ENCODE peak calls at places on chromosome 9, in six cellular contexts. One of them, this sample, is unnamed.

GRCh38 chr9:79220666-79221065 is 351.1 kb upstream of the TLE4 start:
- DNase-seq in gastrocnemius medialis: no peak
- DNase-seq in activated CD8-positive, alpha-beta T cell treated with anti-CD3 and anti-CD28 coated beads for 36 hours: no peak
- DNase-seq in cardiac fibroblast: no peak
- DNase-seq in fibroblast of lung: peak
- DNase-seq in right atrium auricular region: no peak
- DNase-seq in this sample: no peak

GRCh38 chr9:20608582-20608981 is 13.7 kb downstream of the MLLT3 start:
- DNase-seq in cardiac fibroblast: no peak
- DNase-seq in activated CD8-positive, alpha-beta T cell treated with anti-CD3 and anti-CD28 coated beads for 36 hours: no peak
- DNase-seq in fibroblast of lung: no peak
- DNase-seq in gastrocnemius medialis: no peak
- DNase-seq in right atrium auricular region: no peak
- DNase-seq in this sample: no peak

GRCh38 chr9:121851641-121852091 is 200.2 kb downstream of the DAB2IP start:
- DNase-seq in cardiac fibroblast: no peak
- DNase-seq in activated CD8-positive, alpha-beta T cell treated with anti-CD3 and anti-CD28 coated beads for 36 hours: no peak
- DNase-seq in gastrocnemius medialis: no peak
- DNase-seq in right atrium auricular region: no peak
- DNase-seq in fibroblast of lung: no peak
- DNase-seq in this sample: no peak

GRCh38 chr9:130825051-130825651 is 9.9 kb upstream of the ABL1 start:
- DNase-seq in right atrium auricular region: no peak
- DNase-seq in cardiac fibroblast: peak
- DNase-seq in activated CD8-positive, alpha-beta T cell treated with anti-CD3 and anti-CD28 coated beads for 36 hours: no peak
- DNase-seq in gastrocnemius medialis: no peak
- DNase-seq in fibroblast of lung: peak
- DNase-seq in this sample: no peak

GRCh38 chr9:111712369-111712768 is 51.0 kb downstream of the GNG10 start:
- DNase-seq in activated CD8-positive, alpha-beta T cell treated with anti-CD3 and anti-CD28 coated beads for 36 hours: no peak
- DNase-seq in gastrocnemius medialis: no peak
- DNase-seq in fibroblast of lung: no peak
- DNase-seq in cardiac fibroblast: no peak
- DNase-seq in right atrium auricular region: no peak
- DNase-seq in this sample: no peak

GRCh38 chr9:106104887-106105286 is 410.5 kb downstream of the TMEM38B start:
- DNase-seq in cardiac fibroblast: no peak
- DNase-seq in right atrium auricular region: no peak
- DNase-seq in activated CD8-positive, alpha-beta T cell treated with anti-CD3 and anti-CD28 coated beads for 36 hours: no peak
- DNase-seq in fibroblast of lung: no peak
- DNase-seq in gastrocnemius medialis: no peak
- DNase-seq in this sample: no peak

GRCh38 chr9:91515074-91515687 is 91.5 kb upstream of the NFIL3 start:
- DNase-seq in fibroblast of lung: peak
- DNase-seq in right atrium auricular region: no peak
- DNase-seq in activated CD8-positive, alpha-beta T cell treated with anti-CD3 and anti-CD28 coated beads for 36 hours: peak
- DNase-seq in cardiac fibroblast: peak
- DNase-seq in gastrocnemius medialis: no peak
- DNase-seq in this sample: peak

GRCh38 chr9:75169623-75170022 is 81.3 kb downstream of the OSTF1 start:
- DNase-seq in right atrium auricular region: no peak
- DNase-seq in gastrocnemius medialis: no peak
- DNase-seq in activated CD8-positive, alpha-beta T cell treated with anti-CD3 and anti-CD28 coated beads for 36 hours: no peak
- DNase-seq in cardiac fibroblast: peak
- DNase-seq in fibroblast of lung: peak
- DNase-seq in this sample: no peak

GRCh38 chr9:33263131-33263935 is 1.2 kb downstream of the BAG1 start:
- DNase-seq in right atrium auricular region: peak
- DNase-seq in fibroblast of lung: peak
- DNase-seq in activated CD8-positive, alpha-beta T cell treated with anti-CD3 and anti-CD28 coated beads for 36 hours: peak
- DNase-seq in gastrocnemius medialis: peak
- DNase-seq in cardiac fibroblast: peak
- DNase-seq in this sample: peak

GRCh38 chr9:112218908-112219307 is 43.8 kb upstream of the SUSD1 start:
- DNase-seq in cardiac fibroblast: no peak
- DNase-seq in gastrocnemius medialis: no peak
- DNase-seq in fibroblast of lung: no peak
- DNase-seq in right atrium auricular region: no peak
- DNase-seq in activated CD8-positive, alpha-beta T cell treated with anti-CD3 and anti-CD28 coated beads for 36 hours: peak
- DNase-seq in this sample: no peak

GRCh38 chr9:79224672-79225433 is 346.9 kb upstream of the TLE4 start:
- DNase-seq in gastrocnemius medialis: no peak
- DNase-seq in activated CD8-positive, alpha-beta T cell treated with anti-CD3 and anti-CD28 coated beads for 36 hours: no peak
- DNase-seq in fibroblast of lung: peak
- DNase-seq in right atrium auricular region: no peak
- DNase-seq in cardiac fibroblast: peak
- DNase-seq in this sample: no peak

GRCh38 chr9:96524045-96524444 is 74.1 kb downstream of the HABP4 start:
- DNase-seq in fibroblast of lung: no peak
- DNase-seq in activated CD8-positive, alpha-beta T cell treated with anti-CD3 and anti-CD28 coated beads for 36 hours: no peak
- DNase-seq in right atrium auricular region: no peak
- DNase-seq in cardiac fibroblast: no peak
- DNase-seq in gastrocnemius medialis: no peak
- DNase-seq in this sample: no peak

GRCh38 chr9:114501786-114502682 is 3.2 kb downstream of the WHRN start:
- DNase-seq in fibroblast of lung: peak
- DNase-seq in cardiac fibroblast: no peak
- DNase-seq in activated CD8-positive, alpha-beta T cell treated with anti-CD3 and anti-CD28 coated beads for 36 hours: peak
- DNase-seq in right atrium auricular region: no peak
- DNase-seq in gastrocnemius medialis: no peak
- DNase-seq in this sample: no peak

GRCh38 chr9:21682981-21683380 is 119.5 kb upstream of the MTAP start:
- DNase-seq in activated CD8-positive, alpha-beta T cell treated with anti-CD3 and anti-CD28 coated beads for 36 hours: no peak
- DNase-seq in right atrium auricular region: no peak
- DNase-seq in cardiac fibroblast: peak
- DNase-seq in fibroblast of lung: peak
- DNase-seq in gastrocnemius medialis: no peak
- DNase-seq in this sample: no peak

GRCh38 chr9:137275937-137276756 is 1.4 kb upstream of the TOR4A start:
- DNase-seq in right atrium auricular region: no peak
- DNase-seq in cardiac fibroblast: no peak
- DNase-seq in activated CD8-positive, alpha-beta T cell treated with anti-CD3 and anti-CD28 coated beads for 36 hours: no peak
- DNase-seq in gastrocnemius medialis: no peak
- DNase-seq in fibroblast of lung: no peak
- DNase-seq in this sample: no peak

GRCh38 chr9:127065592-127065991 is 56.8 kb downstream of the ANGPTL2 start:
- DNase-seq in right atrium auricular region: no peak
- DNase-seq in gastrocnemius medialis: no peak
- DNase-seq in activated CD8-positive, alpha-beta T cell treated with anti-CD3 and anti-CD28 coated beads for 36 hours: no peak
- DNase-seq in fibroblast of lung: peak
- DNase-seq in cardiac fibroblast: peak
- DNase-seq in this sample: no peak

DNA sequence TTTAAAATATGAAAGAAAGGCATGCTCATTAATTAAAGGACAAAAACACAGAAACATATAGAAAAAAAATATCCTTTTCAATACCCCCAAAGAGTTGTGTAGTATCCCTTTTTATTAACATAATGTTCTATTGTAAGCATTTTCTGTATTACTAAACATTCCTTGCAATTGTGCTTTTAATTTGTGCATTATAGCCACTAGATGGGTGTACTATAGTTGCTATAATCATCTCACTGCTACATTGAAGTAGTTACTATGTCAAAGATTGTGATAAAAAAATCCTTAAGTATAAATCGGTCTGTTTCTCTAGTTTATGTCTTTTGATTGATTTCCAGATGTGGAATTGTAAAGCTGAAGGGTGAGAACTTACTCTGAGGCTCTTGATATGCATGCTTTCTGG is 21.4 kb downstream of the FREM1 start:
- DNase-seq in activated CD8-positive, alpha-beta T cell treated with anti-CD3 and anti-CD28 coated beads for 36 hours: no peak
- DNase-seq in right atrium auricular region: no peak
- DNase-seq in cardiac fibroblast: no peak
- DNase-seq in gastrocnemius medialis: no peak
- DNase-seq in fibroblast of lung: no peak
- DNase-seq in this sample: no peak
- TF ChIP-seq CTCF in activated CD8-positive, alpha-beta T cell treated with anti-CD3 and anti-CD28 coated beads for 36 hours: no peak
- TF ChIP-seq CTCF in right atrium auricular region: no peak
- TF ChIP-seq CTCF in cardiac fibroblast: no peak
- TF ChIP-seq CTCF in gastrocnemius medialis: no peak
- TF ChIP-seq CTCF in fibroblast of lung: no peak
- TF ChIP-seq CTCF in this sample: no peak

GRCh38 chr9:129103595-129103965 is 7.0 kb downstream of the CRAT start:
- DNase-seq in cardiac fibroblast: no peak
- DNase-seq in gastrocnemius medialis: peak
- DNase-seq in fibroblast of lung: no peak
- DNase-seq in right atrium auricular region: no peak
- DNase-seq in activated CD8-positive, alpha-beta T cell treated with anti-CD3 and anti-CD28 coated beads for 36 hours: no peak
- DNase-seq in this sample: no peak

GRCh38 chr9:129104051-129104450 is 6.5 kb downstream of the CRAT start:
- DNase-seq in activated CD8-positive, alpha-beta T cell treated with anti-CD3 and anti-CD28 coated beads for 36 hours: no peak
- DNase-seq in gastrocnemius medialis: peak
- DNase-seq in right atrium auricular region: no peak
- DNase-seq in fibroblast of lung: no peak
- DNase-seq in cardiac fibroblast: no peak
- DNase-seq in this sample: no peak

GRCh38 chr9:129101279-129101678 is 9.3 kb downstream of the CRAT start:
- DNase-seq in right atrium auricular region: no peak
- DNase-seq in fibroblast of lung: no peak
- DNase-seq in activated CD8-positive, alpha-beta T cell treated with anti-CD3 and anti-CD28 coated beads for 36 hours: no peak
- DNase-seq in gastrocnemius medialis: no peak
- DNase-seq in cardiac fibroblast: no peak
- DNase-seq in this sample: no peak

GRCh38 chr9:129102095-129102525 is 8.5 kb downstream of the CRAT start:
- DNase-seq in activated CD8-positive, alpha-beta T cell treated with anti-CD3 and anti-CD28 coated beads for 36 hours: no peak
- DNase-seq in gastrocnemius medialis: no peak
- DNase-seq in fibroblast of lung: no peak
- DNase-seq in cardiac fibroblast: no peak
- DNase-seq in right atrium auricular region: no peak
- DNase-seq in this sample: no peak

DNA sequence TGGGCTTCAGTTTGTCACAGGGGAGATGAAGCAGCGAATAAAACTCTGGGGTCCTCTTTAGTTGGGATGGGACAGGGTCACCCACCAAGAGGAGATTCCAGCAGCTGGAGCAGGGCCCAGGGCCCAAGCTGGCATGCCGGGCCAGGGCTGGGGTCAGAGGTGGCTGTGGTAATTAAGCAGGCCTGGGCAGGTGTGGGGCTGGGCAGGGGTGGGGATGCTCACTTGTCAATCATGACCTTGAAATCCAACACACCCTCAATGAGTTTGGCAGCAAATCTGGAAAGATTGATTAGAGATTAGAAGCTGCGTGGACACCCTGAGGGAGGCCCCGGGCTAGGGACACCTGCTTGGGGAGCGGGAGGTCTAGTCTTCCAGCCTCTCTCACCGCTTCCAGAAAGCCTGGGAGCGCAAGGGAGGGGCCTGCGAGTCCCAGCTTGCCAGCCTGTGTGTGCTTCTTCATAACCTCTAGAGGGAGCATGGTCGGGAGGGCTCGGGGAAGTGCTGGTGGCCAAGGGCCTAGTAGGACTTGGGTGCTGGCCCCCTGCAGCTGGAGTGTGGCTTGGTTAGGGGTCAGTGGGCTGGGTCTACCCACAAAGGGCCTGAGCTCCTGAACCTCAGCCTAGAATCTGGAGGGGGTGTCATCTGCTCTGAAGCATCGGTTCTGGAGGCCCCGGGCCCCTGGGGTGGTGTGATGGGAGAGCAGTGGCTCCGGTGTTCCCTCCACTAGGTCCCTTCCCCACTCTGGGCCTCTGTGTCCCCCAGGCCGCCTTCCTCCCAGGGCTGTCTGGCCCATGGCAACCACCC is 7.6 kb downstream of the CRAT start:
- DNase-seq in gastrocnemius medialis: peak
- DNase-seq in right atrium auricular region: peak
- DNase-seq in cardiac fibroblast: peak
- DNase-seq in fibroblast of lung: peak
- DNase-seq in activated CD8-positive, alpha-beta T cell treated with anti-CD3 and anti-CD28 coated beads for 36 hours: peak
- DNase-seq in this sample: peak
- TF ChIP-seq CTCF in gastrocnemius medialis: peak
- TF ChIP-seq CTCF in right atrium auricular region: peak
- TF ChIP-seq CTCF in cardiac fibroblast: peak
- TF ChIP-seq CTCF in fibroblast of lung: peak
- TF ChIP-seq CTCF in activated CD8-positive, alpha-beta T cell treated with anti-CD3 and anti-CD28 coated beads for 36 hours: no peak
- TF ChIP-seq CTCF in this sample: peak

GRCh38 chr9:134688231-134688630 is 46.6 kb downstream of the COL5A1 start:
- DNase-seq in cardiac fibroblast: no peak
- DNase-seq in activated CD8-positive, alpha-beta T cell treated with anti-CD3 and anti-CD28 coated beads for 36 hours: no peak
- DNase-seq in fibroblast of lung: no peak
- DNase-seq in gastrocnemius medialis: no peak
- DNase-seq in right atrium auricular region: no peak
- DNase-seq in this sample: peak
- TF ChIP-seq CTCF in cardiac fibroblast: no peak
- TF ChIP-seq CTCF in activated CD8-positive, alpha-beta T cell treated with anti-CD3 and anti-CD28 coated beads for 36 hours: no peak
- TF ChIP-seq CTCF in fibroblast of lung: no peak
- TF ChIP-seq CTCF in gastrocnemius medialis: no peak
- TF ChIP-seq CTCF in right atrium auricular region: no peak
- TF ChIP-seq CTCF in this sample: no peak

GRCh38 chr9:82183181-82183860 is 194.7 kb downstream of the SPATA31D1 start:
- DNase-seq in gastrocnemius medialis: no peak
- DNase-seq in right atrium auricular region: no peak
- DNase-seq in fibroblast of lung: no peak
- DNase-seq in cardiac fibroblast: no peak
- DNase-seq in activated CD8-positive, alpha-beta T cell treated with anti-CD3 and anti-CD28 coated beads for 36 hours: no peak
- DNase-seq in this sample: no peak

GRCh38 chr9:82191082-82191481 is 202.5 kb downstream of the SPATA31D1 start:
- DNase-seq in activated CD8-positive, alpha-beta T cell treated with anti-CD3 and anti-CD28 coated beads for 36 hours: no peak
- DNase-seq in right atrium auricular region: no peak
- DNase-seq in gastrocnemius medialis: no peak
- DNase-seq in fibroblast of lung: no peak
- DNase-seq in cardiac fibroblast: no peak
- DNase-seq in this sample: no peak

GRCh38 chr9:82184524-82184923 is 196.0 kb downstream of the SPATA31D1 start:
- DNase-seq in gastrocnemius medialis: no peak
- DNase-seq in activated CD8-positive, alpha-beta T cell treated with anti-CD3 and anti-CD28 coated beads for 36 hours: no peak
- DNase-seq in fibroblast of lung: no peak
- DNase-seq in right atrium auricular region: no peak
- DNase-seq in cardiac fibroblast: no peak
- DNase-seq in this sample: no peak

GRCh38 chr9:82188817-82189216 is 200.2 kb downstream of the SPATA31D1 start:
- DNase-seq in gastrocnemius medialis: no peak
- DNase-seq in cardiac fibroblast: no peak
- DNase-seq in fibroblast of lung: no peak
- DNase-seq in activated CD8-positive, alpha-beta T cell treated with anti-CD3 and anti-CD28 coated beads for 36 hours: no peak
- DNase-seq in right atrium auricular region: no peak
- DNase-seq in this sample: no peak
- TF ChIP-seq CTCF in gastrocnemius medialis: no peak
- TF ChIP-seq CTCF in cardiac fibroblast: no peak
- TF ChIP-seq CTCF in fibroblast of lung: no peak
- TF ChIP-seq CTCF in activated CD8-positive, alpha-beta T cell treated with anti-CD3 and anti-CD28 coated beads for 36 hours: no peak
- TF ChIP-seq CTCF in right atrium auricular region: no peak
- TF ChIP-seq CTCF in this sample: no peak

DNA sequence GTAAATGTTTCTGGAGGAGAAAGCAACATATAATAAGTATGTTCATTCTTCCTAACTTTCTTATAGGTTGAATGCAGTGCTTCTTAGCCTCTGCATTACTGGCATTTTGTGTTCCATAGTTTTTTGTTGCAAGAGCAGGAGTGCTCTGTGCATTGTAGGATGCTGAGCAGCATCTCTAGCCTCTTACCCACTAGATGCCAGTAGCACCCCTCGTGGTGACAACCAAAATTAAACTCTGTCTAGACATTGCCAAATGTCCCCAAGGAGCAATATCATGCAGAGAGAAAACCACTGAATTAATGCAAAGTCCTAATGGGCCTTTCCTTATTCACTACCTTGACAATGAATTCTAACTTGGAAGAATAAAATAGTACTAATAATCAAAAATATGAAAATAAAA is 147.0 kb downstream of the GLIS3 start:
- DNase-seq in gastrocnemius medialis: no peak
- DNase-seq in fibroblast of lung: no peak
- DNase-seq in cardiac fibroblast: no peak
- DNase-seq in right atrium auricular region: no peak
- DNase-seq in activated CD8-positive, alpha-beta T cell treated with anti-CD3 and anti-CD28 coated beads for 36 hours: no peak
- DNase-seq in this sample: no peak
- TF ChIP-seq CTCF in gastrocnemius medialis: no peak
- TF ChIP-seq CTCF in fibroblast of lung: no peak
- TF ChIP-seq CTCF in cardiac fibroblast: no peak
- TF ChIP-seq CTCF in right atrium auricular region: no peak
- TF ChIP-seq CTCF in activated CD8-positive, alpha-beta T cell treated with anti-CD3 and anti-CD28 coated beads for 36 hours: no peak
- TF ChIP-seq CTCF in this sample: no peak

This sample was measured in glutamatergic neuron.